ENCODE peak calls at places on chromosomes 3 and 15, in seven cellular contexts. U is ovary, C is Peyer's patch, Y is A549, Q is esophagus squamous epithelium, R is GM12878, S is HCT116. K is an unnamed sample.

GRCh38 chr3:31692714-31693113 is 160.0 kb downstream of the STT3B start:
- DNase-seq in C (no peak), R (no peak), Q (no peak), U (no peak), S (no peak), Y (no peak), K (no peak)

GRCh38 chr3:113158210-113158609 is 53.1 kb upstream of the BOC start:
- DNase-seq in C (no peak), R (no peak), Y (no peak), Q (no peak), U (no peak), S (no peak), K (no peak)

GRCh38 chr3:61227799-61228198 is 23.5 kb downstream of the FHIT start:
- DNase-seq in R (no peak), C (no peak), U (no peak), Y (no peak), Q (no peak), S (no peak), K (no peak)

GRCh38 chr15:78394981-78395619 is 42.9 kb upstream of the IREB2 start:
- DNase-seq in Y (no peak), S (no peak), U (no peak), R (no peak), C (no peak), Q (no peak), K (no peak)

GRCh38 chr3:31066999-31067398 is 172.5 kb upstream of the GADL1 start:
- DNase-seq in R (no peak), Q (no peak), U (no peak), C (no peak), S (no peak), Y (no peak), K (peak; percentile 58)

GRCh38 chr3:12891985-12892839 is 50.8 kb upstream of the RPL32 start:
- DNase-seq in U (peak; percentile 54), Y (peak; percentile 62), S (peak; percentile 39), C (peak; percentile 77), R (no peak), Q (no peak), K (peak; percentile 56)

GRCh38 chr3:134992586-134992985 is 197.5 kb downstream of the EPHB1 start:
- DNase-seq in R (no peak), Y (no peak), S (no peak), Q (no peak), C (no peak), U (no peak), K (no peak)

GRCh38 chr3:74267583-74268184 is 346.8 kb downstream of the CNTN3 start:
- DNase-seq in Q (no peak), C (no peak), U (no peak), R (no peak), Y (peak; percentile 1), S (no peak), K (no peak)

GRCh38 chr3:160804762-160805161 is 48.7 kb downstream of the PPM1L start:
- DNase-seq in Q (no peak), S (no peak), R (no peak), U (no peak), Y (no peak), C (no peak), K (peak; percentile 92)

GRCh38 chr3:119329551-119329950 is 35.4 kb downstream of the ARHGAP31 start:
- DNase-seq in C (no peak), Y (no peak), R (no peak), S (no peak), Q (no peak), U (no peak), K (no peak)

GRCh38 chr15:48616216-48616615 is 29.3 kb downstream of the FBN1 start:
- DNase-seq in Y (no peak), R (no peak), C (no peak), U (no peak), Q (no peak), S (no peak), K (no peak)

GRCh38 chr3:154973851-154974250 is 106.3 kb upstream of the MME start:
- DNase-seq in Y (no peak), Q (no peak), R (no peak), S (no peak), C (no peak), U (no peak), K (no peak)

GRCh38 chr3:187902041-187902471 is 156.8 kb upstream of the BCL6 start:
- DNase-seq in R (peak; percentile 5), Y (no peak), U (no peak), Q (no peak), S (no peak), C (peak; percentile 54), K (no peak)

GRCh38 chr3:54121404-54122045 is 827 bp upstream of the CACNA2D3 start:
- DNase-seq in Y (no peak), R (no peak), Q (no peak), C (no peak), U (no peak), S (no peak), K (no peak)

GRCh38 chr3:39812537-39812936 is 3.1 kb downstream of the MYRIP start:
- DNase-seq in S (no peak), C (peak; percentile 56), U (no peak), Y (no peak), Q (no peak), R (no peak), K (no peak)

GRCh38 chr3:29226709-29227108 is 54.2 kb upstream of the RBMS3 start:
- DNase-seq in U (no peak), Q (no peak), R (no peak), S (no peak), Y (no peak), C (no peak), K (no peak)

GRCh38 chr3:101171797-101172196 is 148.6 kb downstream of the IMPG2 start:
- DNase-seq in Q (no peak), C (no peak), U (no peak), R (no peak), Y (no peak), S (no peak), K (no peak)

GRCh38 chr3:189508784-189509489 is 122.3 kb upstream of the TP63 start:
- DNase-seq in C (no peak), R (no peak), S (no peak), U (no peak), Y (no peak), Q (no peak), K (no peak)

GRCh38 chr3:106025151-106025722 is 156.4 kb upstream of the CBLB start:
- DNase-seq in R (no peak), Y (no peak), C (no peak), S (no peak), U (no peak), Q (no peak), K (no peak)

GRCh38 chr15:82855286-82856092 is 46.1 kb downstream of the WHAMM start:
- DNase-seq in U (no peak), Q (no peak), R (no peak), Y (no peak), C (peak; percentile 15), S (no peak), K (no peak)

GRCh38 chr3:103218793-103219192 is 784.0 kb downstream of the ZPLD1 start:
- DNase-seq in S (no peak), Y (no peak), C (no peak), Q (no peak), U (no peak), R (no peak), K (no peak)

GRCh38 chr3:192082733-192083660 is 622.0 kb downstream of the PYDC2 start:
- DNase-seq in R (peak; percentile 23), Q (no peak), U (no peak), Y (no peak), C (no peak), S (no peak), K (no peak)

GRCh38 chr3:47410417-47410720 is 29.5 kb downstream of the PTPN23 start:
- DNase-seq in Y (no peak), S (no peak), C (no peak), U (no peak), R (no peak), Q (no peak), K (no peak)

GRCh38 chr15:73540161-73540560 is 93.0 kb downstream of the NPTN start:
- DNase-seq in Q (no peak), C (no peak), U (no peak), R (no peak), Y (peak; percentile 25), S (no peak), K (no peak)

GRCh38 chr3:85360742-85361387 is 402.1 kb downstream of the CADM2 start:
- DNase-seq in R (peak; percentile 3), U (peak; percentile 16), S (no peak), C (no peak), Y (peak; percentile 6), Q (no peak), K (no peak)

GRCh38 chr15:56765252-56765651 is 31.9 kb upstream of the ZNF280D start:
- DNase-seq in Y (no peak), Q (no peak), R (no peak), S (no peak), C (no peak), U (no peak), K (no peak)

GRCh38 chr15:95025924-95026728 is 794.8 kb downstream of the MCTP2 start:
- DNase-seq in Q (no peak), U (peak; percentile 24), Y (peak; percentile 6), C (no peak), R (no peak), S (peak; percentile 13), K (no peak)

GRCh38 chr3:88248658-88249057 is 98.9 kb downstream of the C3orf38 start:
- DNase-seq in R (no peak), Q (no peak), Y (no peak), C (no peak), U (no peak), S (no peak), K (no peak)
- TF ChIP-seq POLR2A in R (no peak), Q (no peak), Y (no peak), C (no peak), U (no peak), S (no peak), K (no peak)

GRCh38 chr15:76234337-76234889 is 76.9 kb downstream of the ETFA start:
- DNase-seq in C (no peak), Q (no peak), S (no peak), Y (no peak), R (no peak), U (no peak), K (no peak)

GRCh38 chr15:76223521-76223920 is 87.7 kb downstream of the ETFA start:
- DNase-seq in R (peak; percentile 64), Y (no peak), Q (no peak), C (no peak), U (no peak), S (no peak), K (no peak)

DNA sequence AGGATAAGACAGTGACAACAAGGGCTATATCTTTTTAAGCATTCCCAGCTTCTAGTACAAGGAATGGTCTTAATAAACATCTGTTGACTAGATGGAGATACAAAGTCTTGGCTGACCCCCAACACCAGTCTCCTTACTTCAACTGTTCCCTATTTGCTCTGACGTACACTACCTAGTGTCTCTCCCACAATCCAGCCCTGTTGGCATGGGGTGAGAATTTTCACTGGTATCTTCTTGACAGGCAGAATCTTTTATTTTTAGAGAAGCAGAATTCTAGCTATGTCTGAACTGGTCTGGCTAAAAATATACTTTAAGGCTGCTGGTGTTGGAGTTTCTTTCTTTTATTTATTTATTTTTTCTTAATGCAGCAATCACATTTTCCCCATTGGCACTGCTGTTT is 82.0 kb downstream of the ETFA start:
- DNase-seq in S (no peak), Y (no peak), R (no peak), Q (no peak), C (no peak), U (no peak), K (no peak)
- H3K4me3 ChIP-seq in S (no peak overlapping the region), Y (no peak overlapping the region), R (no peak overlapping the region), Q (no peak overlapping the region), C (no peak overlapping the region), U (no peak overlapping the region), K (no peak overlapping the region)

GRCh38 chr3:129626744-129627349 is 20.4 kb upstream of the PLXND1 start:
- DNase-seq in Q (peak; percentile 40), R (no peak), U (peak; percentile 81), Y (peak; percentile 89), C (peak; percentile 96), S (peak; percentile 78), K (peak; percentile 87)
- TF ChIP-seq POLR2A in Q (peak; percentile 34), R (peak; percentile 88), U (peak; percentile 47), Y (peak; percentile 41), C (peak; percentile 79), S (no peak), K (peak; percentile 79)

GRCh38 chr15:68431792-68432401 is at the start of gene ITGA11:
- DNase-seq in S (no peak), U (peak; percentile 76), Y (peak; percentile 66), R (no peak), Q (no peak), C (peak; percentile 55), K (peak; percentile 46)
- H3K4me3 ChIP-seq in S (no peak within 1 kb of the TSS), U (peak within 1 kb of the TSS; percentile 51), Y (peak within 1 kb of the TSS; percentile 58), R (no peak within 1 kb of the TSS), Q (peak within 1 kb of the TSS; percentile 42), C (peak within 1 kb of the TSS; percentile 54), K (peak within 1 kb of the TSS; percentile 42)

K was measured in gastrocnemius medialis.